ENCODE peak calls at places on chromosome 22, in seven cellular contexts. One of them, this sample, is unnamed.

GRCh38 chr22:20191803-20192202 is 40.9 kb upstream of the CCDC188 start:
- DNase-seq in aorta: no peak
- DNase-seq in cardiac muscle cell: no peak
- DNase-seq in Panc1: no peak
- DNase-seq in Caco-2: no peak
- DNase-seq in GM23248: no peak
- DNase-seq in GM06990: no peak
- DNase-seq in this sample: no peak

GRCh38 chr22:37601540-37602442 is 6.8 kb upstream of the GGA1 start:
- DNase-seq in GM06990: no peak
- DNase-seq in aorta: no peak
- DNase-seq in Caco-2: peak; percentile 91
- DNase-seq in cardiac muscle cell: peak; percentile 75
- DNase-seq in GM23248: peak; percentile 66
- DNase-seq in Panc1: no peak
- DNase-seq in this sample: peak; percentile 52

GRCh38 chr22:47607486-47607885 is 845.0 kb downstream of the TBC1D22A start:
- DNase-seq in GM06990: no peak
- DNase-seq in GM23248: no peak
- DNase-seq in aorta: no peak
- DNase-seq in Panc1: no peak
- DNase-seq in Caco-2: no peak
- DNase-seq in cardiac muscle cell: no peak
- DNase-seq in this sample: no peak

GRCh38 chr22:20639343-20639742 is 131.9 kb downstream of the MED15 start:
- DNase-seq in GM06990: no peak
- DNase-seq in Caco-2: no peak
- DNase-seq in GM23248: no peak
- DNase-seq in Panc1: no peak
- DNase-seq in cardiac muscle cell: no peak
- DNase-seq in aorta: no peak
- DNase-seq in this sample: no peak

GRCh38 chr22:22576244-22576988 is 17.4 kb upstream of the PRAME start:
- DNase-seq in Panc1: no peak
- DNase-seq in GM23248: peak; percentile 68
- DNase-seq in GM06990: no peak
- DNase-seq in Caco-2: peak; percentile 57
- DNase-seq in cardiac muscle cell: peak; percentile 68
- DNase-seq in aorta: peak; percentile 62
- DNase-seq in this sample: peak; percentile 78

GRCh38 chr22:22037740-22038139 is 55.2 kb upstream of the TOP3B start:
- DNase-seq in aorta: no peak
- DNase-seq in GM06990: no peak
- DNase-seq in Caco-2: no peak
- DNase-seq in GM23248: peak; percentile 30
- DNase-seq in cardiac muscle cell: peak; percentile 50
- DNase-seq in Panc1: no peak
- DNase-seq in this sample: no peak

GRCh38 chr22:20571531-20572007 is 64.2 kb downstream of the MED15 start:
- DNase-seq in Panc1: peak; percentile 13
- DNase-seq in Caco-2: no peak
- DNase-seq in aorta: no peak
- DNase-seq in cardiac muscle cell: peak; percentile 54
- DNase-seq in GM06990: no peak
- DNase-seq in GM23248: peak; percentile 64
- DNase-seq in this sample: peak; percentile 73

GRCh38 chr22:36733271-36733670 is 29.7 kb upstream of the CACNG2 start:
- DNase-seq in Caco-2: no peak
- DNase-seq in GM06990: no peak
- DNase-seq in Panc1: no peak
- DNase-seq in cardiac muscle cell: no peak
- DNase-seq in aorta: no peak
- DNase-seq in GM23248: no peak
- DNase-seq in this sample: no peak

GRCh38 chr22:39493759-39494158 is 8.3 kb upstream of the MIEF1 start:
- DNase-seq in aorta: no peak
- DNase-seq in cardiac muscle cell: peak; percentile 50
- DNase-seq in GM06990: no peak
- DNase-seq in GM23248: peak; percentile 96
- DNase-seq in Caco-2: no peak
- DNase-seq in Panc1: no peak
- DNase-seq in this sample: no peak

GRCh38 chr22:35475545-35475944 is 65.1 kb upstream of the RASD2 start:
- DNase-seq in GM23248: no peak
- DNase-seq in Panc1: no peak
- DNase-seq in Caco-2: no peak
- DNase-seq in cardiac muscle cell: no peak
- DNase-seq in aorta: no peak
- DNase-seq in GM06990: no peak
- DNase-seq in this sample: no peak

GRCh38 chr22:36373258-36373579 is 14.5 kb downstream of the MYH9 start:
- DNase-seq in GM23248: no peak
- DNase-seq in Caco-2: no peak
- DNase-seq in Panc1: no peak
- DNase-seq in cardiac muscle cell: no peak
- DNase-seq in GM06990: no peak
- DNase-seq in aorta: peak; percentile 78
- DNase-seq in this sample: no peak

GRCh38 chr22:19825016-19825339 is 29.7 kb downstream of the GNB1L start:
- DNase-seq in GM23248: no peak
- DNase-seq in GM06990: no peak
- DNase-seq in Panc1: no peak
- DNase-seq in aorta: no peak
- DNase-seq in cardiac muscle cell: no peak
- DNase-seq in Caco-2: no peak
- DNase-seq in this sample: no peak

GRCh38 chr22:50485221-50486131 is 1.2 kb upstream of the MIOX start:
- DNase-seq in aorta: no peak
- DNase-seq in GM23248: peak; percentile 43
- DNase-seq in Caco-2: no peak
- DNase-seq in cardiac muscle cell: no peak
- DNase-seq in GM06990: peak; percentile 3
- DNase-seq in Panc1: no peak
- DNase-seq in this sample: peak; percentile 79

GRCh38 chr22:38872831-38873248 is 824 bp upstream of the CBX6 start:
- DNase-seq in GM06990: no peak
- DNase-seq in aorta: peak; percentile 82
- DNase-seq in cardiac muscle cell: peak; percentile 58
- DNase-seq in Caco-2: peak; percentile 61
- DNase-seq in GM23248: peak; percentile 73
- DNase-seq in Panc1: no peak
- DNase-seq in this sample: peak; percentile 71

GRCh38 chr22:43014062-43014875 is 680 bp downstream of the PACSIN2 start:
- DNase-seq in GM06990: peak; percentile 66
- DNase-seq in Panc1: no peak
- DNase-seq in cardiac muscle cell: peak; percentile 30
- DNase-seq in Caco-2: peak; percentile 52
- DNase-seq in aorta: peak; percentile 73
- DNase-seq in GM23248: peak; percentile 79
- DNase-seq in this sample: peak; percentile 47

GRCh38 chr22:27764722-27765236 is 36.8 kb downstream of the MN1 start:
- DNase-seq in Caco-2: no peak
- DNase-seq in cardiac muscle cell: no peak
- DNase-seq in Panc1: no peak
- DNase-seq in aorta: no peak
- DNase-seq in GM06990: no peak
- DNase-seq in GM23248: no peak
- DNase-seq in this sample: no peak

GRCh38 chr22:27991586-27992293 is 72.7 kb upstream of the PITPNB start:
- DNase-seq in Panc1: no peak
- DNase-seq in Caco-2: peak; percentile 8
- DNase-seq in GM06990: peak; percentile 20
- DNase-seq in aorta: no peak
- DNase-seq in GM23248: no peak
- DNase-seq in cardiac muscle cell: no peak
- DNase-seq in this sample: no peak

GRCh38 chr22:35821654-35822053 is 104.0 kb downstream of the APOL5 start:
- DNase-seq in GM06990: no peak
- DNase-seq in aorta: no peak
- DNase-seq in cardiac muscle cell: no peak
- DNase-seq in Caco-2: no peak
- DNase-seq in GM23248: no peak
- DNase-seq in Panc1: no peak
- DNase-seq in this sample: no peak

GRCh38 chr22:48899523-48900326 is 927.9 kb downstream of the BRD1 start:
- DNase-seq in GM23248: no peak
- DNase-seq in GM06990: no peak
- DNase-seq in cardiac muscle cell: no peak
- DNase-seq in aorta: no peak
- DNase-seq in Caco-2: peak; percentile 10
- DNase-seq in Panc1: no peak
- DNase-seq in this sample: no peak

GRCh38 chr22:49091451-49091850 is 736.2 kb downstream of the BRD1 start:
- DNase-seq in GM23248: no peak
- DNase-seq in aorta: no peak
- DNase-seq in Caco-2: no peak
- DNase-seq in Panc1: no peak
- DNase-seq in GM06990: no peak
- DNase-seq in cardiac muscle cell: no peak
- DNase-seq in this sample: no peak

GRCh38 chr22:37283393-37283937 is 1.2 kb downstream of the CYTH4 start:
- DNase-seq in cardiac muscle cell: no peak
- DNase-seq in aorta: peak; percentile 72
- DNase-seq in GM23248: peak; percentile 21
- DNase-seq in GM06990: no peak
- DNase-seq in Panc1: no peak
- DNase-seq in Caco-2: no peak
- DNase-seq in this sample: no peak

GRCh38 chr22:21952586-21953571 is at the start of gene PPM1F:
- DNase-seq in aorta: peak; percentile 91
- DNase-seq in Panc1: no peak
- DNase-seq in Caco-2: peak; percentile 72
- DNase-seq in GM23248: peak; percentile 90
- DNase-seq in GM06990: peak; percentile 87
- DNase-seq in cardiac muscle cell: peak; percentile 76
- DNase-seq in this sample: peak; percentile 91

GRCh38 chr22:25779890-25780289 is 37.9 kb downstream of the MYO18B start:
- DNase-seq in Caco-2: no peak
- DNase-seq in GM23248: no peak
- DNase-seq in GM06990: no peak
- DNase-seq in aorta: no peak
- DNase-seq in Panc1: no peak
- DNase-seq in cardiac muscle cell: no peak
- DNase-seq in this sample: no peak

GRCh38 chr22:25777411-25777810 is 35.4 kb downstream of the MYO18B start:
- DNase-seq in Caco-2: no peak
- DNase-seq in Panc1: no peak
- DNase-seq in cardiac muscle cell: no peak
- DNase-seq in aorta: no peak
- DNase-seq in GM06990: no peak
- DNase-seq in GM23248: no peak
- DNase-seq in this sample: no peak

GRCh38 chr22:25779426-25779825 is 37.4 kb downstream of the MYO18B start:
- DNase-seq in GM06990: no peak
- DNase-seq in GM23248: no peak
- DNase-seq in Caco-2: no peak
- DNase-seq in cardiac muscle cell: no peak
- DNase-seq in Panc1: no peak
- DNase-seq in aorta: no peak
- DNase-seq in this sample: no peak

GRCh38 chr22:25775501-25775900 is 33.5 kb downstream of the MYO18B start:
- DNase-seq in GM06990: no peak
- DNase-seq in Caco-2: no peak
- DNase-seq in Panc1: no peak
- DNase-seq in aorta: no peak
- DNase-seq in cardiac muscle cell: peak; percentile 30
- DNase-seq in GM23248: peak; percentile 27
- DNase-seq in this sample: peak; percentile 68

GRCh38 chr22:25777870-25778269 is 35.9 kb downstream of the MYO18B start:
- DNase-seq in Panc1: peak; percentile 18
- DNase-seq in GM06990: no peak
- DNase-seq in GM23248: peak; percentile 67
- DNase-seq in aorta: no peak
- DNase-seq in cardiac muscle cell: peak; percentile 64
- DNase-seq in Caco-2: no peak
- DNase-seq in this sample: peak; percentile 67
- H3K36me3 ChIP-seq in Panc1: no peaks in the 10 kb centered on the region
- H3K36me3 ChIP-seq in GM06990: no peaks in the 10 kb centered on the region
- H3K36me3 ChIP-seq in GM23248: no peaks in the 10 kb centered on the region
- H3K36me3 ChIP-seq in aorta: peaks cover 4% of the 10 kb centered on the region
- H3K36me3 ChIP-seq in cardiac muscle cell: peaks cover 39% of the 10 kb centered on the region
- H3K36me3 ChIP-seq in Caco-2: no peaks in the 10 kb centered on the region
- H3K36me3 ChIP-seq in this sample: no peaks in the 10 kb centered on the region

GRCh38 chr22:44724416-44724815 is 22.4 kb downstream of the PRR5 start:
- DNase-seq in aorta: no peak
- DNase-seq in GM06990: no peak
- DNase-seq in GM23248: no peak
- DNase-seq in Caco-2: peak; percentile 62
- DNase-seq in Panc1: no peak
- DNase-seq in cardiac muscle cell: no peak
- DNase-seq in this sample: no peak
- H3K36me3 ChIP-seq in aorta: no peaks in the 10 kb centered on the region
- H3K36me3 ChIP-seq in GM06990: no peaks in the 10 kb centered on the region
- H3K36me3 ChIP-seq in GM23248: no peaks in the 10 kb centered on the region
- H3K36me3 ChIP-seq in Caco-2: peaks cover 5% of the 10 kb centered on the region
- H3K36me3 ChIP-seq in Panc1: no peaks in the 10 kb centered on the region
- H3K36me3 ChIP-seq in cardiac muscle cell: no peaks in the 10 kb centered on the region
- H3K36me3 ChIP-seq in this sample: no peaks in the 10 kb centered on the region

GRCh38 chr22:46355369-46355995 is 20.0 kb downstream of the TRMU start:
- DNase-seq in GM23248: peak; percentile 60
- DNase-seq in cardiac muscle cell: peak; percentile 68
- DNase-seq in aorta: peak; percentile 65
- DNase-seq in Caco-2: peak; percentile 75
- DNase-seq in GM06990: no peak
- DNase-seq in Panc1: no peak
- DNase-seq in this sample: peak; percentile 88
- H3K36me3 ChIP-seq in GM23248: no peaks in the 10 kb centered on the region
- H3K36me3 ChIP-seq in cardiac muscle cell: peaks cover 31% of the 10 kb centered on the region
- H3K36me3 ChIP-seq in aorta: peaks cover 8% of the 10 kb centered on the region
- H3K36me3 ChIP-seq in Caco-2: peaks cover 3% of the 10 kb centered on the region
- H3K36me3 ChIP-seq in GM06990: peaks cover 42% of the 10 kb centered on the region
- H3K36me3 ChIP-seq in Panc1: no peaks in the 10 kb centered on the region
- H3K36me3 ChIP-seq in this sample: peaks cover 66% of the 10 kb centered on the region

GRCh38 chr22:41528938-41529561 is 15.2 kb downstream of the POLR3H start:
- DNase-seq in GM23248: no peak
- DNase-seq in aorta: no peak
- DNase-seq in Panc1: no peak
- DNase-seq in Caco-2: no peak
- DNase-seq in GM06990: no peak
- DNase-seq in cardiac muscle cell: no peak
- DNase-seq in this sample: no peak

GRCh38 chr22:41526226-41526531 is 18.1 kb downstream of the POLR3H start:
- DNase-seq in aorta: no peak
- DNase-seq in Caco-2: no peak
- DNase-seq in cardiac muscle cell: no peak
- DNase-seq in Panc1: no peak
- DNase-seq in GM06990: no peak
- DNase-seq in GM23248: no peak
- DNase-seq in this sample: no peak

GRCh38 chr22:41526802-41527799 is 17.2 kb downstream of the POLR3H start:
- DNase-seq in GM23248: peak; percentile 60
- DNase-seq in Panc1: no peak
- DNase-seq in Caco-2: no peak
- DNase-seq in GM06990: peak; percentile 60
- DNase-seq in cardiac muscle cell: peak; percentile 46
- DNase-seq in aorta: no peak
- DNase-seq in this sample: peak; percentile 62

GRCh38 chr22:41530612-41531421 is 13.5 kb downstream of the POLR3H start:
- DNase-seq in Caco-2: no peak
- DNase-seq in cardiac muscle cell: no peak
- DNase-seq in GM06990: no peak
- DNase-seq in aorta: no peak
- DNase-seq in GM23248: no peak
- DNase-seq in Panc1: no peak
- DNase-seq in this sample: no peak

GRCh38 chr22:41528132-41528766 is 16.0 kb downstream of the POLR3H start:
- DNase-seq in aorta: no peak
- DNase-seq in cardiac muscle cell: no peak
- DNase-seq in Panc1: no peak
- DNase-seq in GM06990: no peak
- DNase-seq in GM23248: no peak
- DNase-seq in Caco-2: no peak
- DNase-seq in this sample: no peak
- H3K36me3 ChIP-seq in aorta: no peaks in the 10 kb centered on the region
- H3K36me3 ChIP-seq in cardiac muscle cell: peaks cover 49% of the 10 kb centered on the region
- H3K36me3 ChIP-seq in Panc1: no peaks in the 10 kb centered on the region
- H3K36me3 ChIP-seq in GM06990: peaks cover 79% of the 10 kb centered on the region
- H3K36me3 ChIP-seq in GM23248: peaks cover 7% of the 10 kb centered on the region
- H3K36me3 ChIP-seq in Caco-2: peaks cover 9% of the 10 kb centered on the region
- H3K36me3 ChIP-seq in this sample: peaks cover 94% of the 10 kb centered on the region